ENCODE peak calls at places on chromosomes 12 and 14, in four cellular contexts. X is GM03348, Q is endothelial cell, M is T-helper 17 cell. O is an unnamed sample.

GRCh38 chr12:27179399-27180214 is 64.5 kb upstream of the STK38L start:
- DNase-seq in Q (no peak), M (no peak), X (peak), O (peak)

GRCh38 chr12:103957865-103958388 is 7.7 kb upstream of the TDG start:
- DNase-seq in M (no peak), X (no peak), Q (no peak), O (no peak)

GRCh38 chr12:26282339-26282945 is 87.1 kb downstream of the SSPN start:
- DNase-seq in X (no peak), Q (no peak), M (no peak), O (no peak)

GRCh38 chr14:73246387-73247150 is 9.3 kb downstream of the PAPLN start:
- DNase-seq in M (no peak), X (no peak), Q (no peak), O (no peak)

GRCh38 chr12:53786411-53786810 is 34.6 kb upstream of the CISTR start:
- DNase-seq in M (no peak), Q (no peak), X (no peak), O (no peak)

GRCh38 chr14:25069889-25070288 is 19.9 kb upstream of the STXBP6 start:
- DNase-seq in Q (no peak), M (no peak), X (no peak), O (no peak)

GRCh38 chr14:100825691-100826331 is at the start of gene MEG3:
- DNase-seq in X (peak), Q (no peak), M (no peak), O (no peak)

GRCh38 chr14:60166144-60166543 is 946 bp upstream of the DHRS7 start:
- DNase-seq in X (no peak), M (no peak), Q (no peak), O (no peak)

GRCh38 chr12:119544780-119545625 is 48.6 kb upstream of the TMEM233 start:
- DNase-seq in Q (peak), X (peak), M (peak), O (peak)

GRCh38 chr12:120801146-120801545 is 75.5 kb downstream of the ACADS start:
- DNase-seq in M (no peak), X (no peak), Q (no peak), O (no peak)

GRCh38 chr14:31543969-31544799 is 17.0 kb upstream of the NUBPL start:
- DNase-seq in Q (no peak), M (no peak), X (peak), O (no peak)

GRCh38 chr12:52004042-52004648 is 2.6 kb upstream of the TAMALIN start:
- DNase-seq in M (no peak), Q (peak), X (peak), O (no peak)

GRCh38 chr12:91991397-91992187 is 154.1 kb downstream of the BTG1 start:
- DNase-seq in M (no peak), X (no peak), Q (no peak), O (peak)

GRCh38 chr12:19757317-19757877 is 318.1 kb downstream of the AEBP2 start:
- DNase-seq in M (no peak), X (peak), Q (no peak), O (no peak)

GRCh38 chr14:71363961-71364360 is 456.7 kb downstream of the PCNX1 start:
- DNase-seq in M (no peak), Q (no peak), X (peak), O (no peak)

GRCh38 chr12:26680724-26681455 is 152.1 kb downstream of the ITPR2 start:
- DNase-seq in X (peak), M (no peak), Q (no peak), O (no peak)

GRCh38 chr12:18955594-18955993 is 173.9 kb upstream of the PLEKHA5 start:
- DNase-seq in X (peak), Q (no peak), M (no peak), O (no peak)

GRCh38 chr14:71395151-71395604 is 487.9 kb downstream of the PCNX1 start:
- DNase-seq in Q (no peak), X (peak), M (no peak), O (no peak)